ENCODE peak calls at places on chromosomes 3 and 15, in nine cellular contexts. P, B, E, T, M, S, K, D and J are unnamed samples.

GRCh38 chr15:90962021-90962420 is 7.3 kb downstream of the RCCD1 start:
- DNase-seq in B (no peak), P (no peak), K (no peak), E (no peak), M (no peak), S (no peak), D (no peak), T (no peak), J (no peak)

GRCh38 chr3:63891518-63891917 is 20.7 kb downstream of the SCAANT1 start:
- DNase-seq in E (no peak), B (no peak), D (no peak), K (no peak), T (no peak), S (no peak), M (no peak), P (no peak), J (no peak)

GRCh38 chr15:76987896-76988860 is 6.7 kb upstream of the PSTPIP1 start:
- DNase-seq in D (peak), M (no peak), T (no peak), K (peak), E (peak), P (peak), S (peak), B (no peak), J (peak)

GRCh38 chr15:63244399-63244798 is 33.0 kb upstream of the APH1B start:
- DNase-seq in B (no peak), T (peak), E (no peak), P (no peak), M (no peak), K (no peak), D (no peak), S (no peak), J (no peak)

GRCh38 chr3:141191097-141191749 is 40.4 kb upstream of the PXYLP1 start:
- DNase-seq in B (no peak), P (no peak), E (no peak), K (no peak), M (no peak), T (no peak), S (no peak), D (no peak), J (no peak)

GRCh38 chr3:48338635-48339034 is 5.2 kb upstream of the SPINK8 start:
- DNase-seq in K (no peak), P (peak), M (no peak), S (no peak), D (no peak), E (no peak), T (peak), B (no peak), J (no peak)

GRCh38 chr3:194135806-194136518 is at the start of gene HES1:
- DNase-seq in B (peak), S (peak), D (peak), K (peak), P (peak), E (peak), M (peak), T (peak), J (peak)

GRCh38 chr15:28191832-28192231 is 92.7 kb upstream of the OCA2 start:
- DNase-seq in M (peak), E (no peak), P (peak), K (peak), D (no peak), T (peak), S (peak), B (peak), J (no peak)

GRCh38 chr3:74845086-74845485 is 230.6 kb upstream of the CNTN3 start:
- DNase-seq in S (no peak), D (no peak), T (no peak), K (no peak), B (no peak), M (no peak), P (no peak), E (no peak), J (no peak)

GRCh38 chr3:34842706-34843478 is 796.4 kb upstream of the ARPP21 start:
- DNase-seq in T (peak), D (no peak), K (no peak), E (no peak), S (no peak), M (no peak), P (no peak), B (no peak), J (no peak)

GRCh38 chr3:45092132-45093031 is 53.8 kb downstream of the CDCP1 start:
- DNase-seq in E (no peak), M (no peak), D (no peak), P (no peak), T (peak), B (peak), K (no peak), S (no peak), J (no peak)

GRCh38 chr15:99956022-99956775 is 223.0 kb upstream of the LYSMD4 start:
- DNase-seq in D (peak), B (no peak), K (no peak), S (no peak), T (no peak), E (no peak), P (no peak), M (no peak), J (no peak)

GRCh38 chr3:71185733-71186455 is 397.6 kb downstream of the FOXP1 start:
- DNase-seq in B (peak), E (peak), P (no peak), S (no peak), K (no peak), M (no peak), T (peak), D (no peak), J (no peak)

GRCh38 chr3:159852256-159852655 is 136.4 kb upstream of the IL12A start:
- DNase-seq in S (no peak), T (no peak), B (no peak), D (no peak), K (no peak), E (no peak), M (no peak), P (no peak), J (no peak)

GRCh38 chr15:77907824-77908751 is 169.4 kb downstream of the TBC1D2B start:
- DNase-seq in T (peak), D (peak), K (no peak), B (peak), S (no peak), E (peak), P (peak), M (peak), J (peak)

GRCh38 chr3:142129516-142130171 is 19.7 kb downstream of the TFDP2 start:
- DNase-seq in E (no peak), B (no peak), D (no peak), K (no peak), S (no peak), T (no peak), P (no peak), M (no peak), J (no peak)

GRCh38 chr15:90571063-90571541 is 41.4 kb downstream of the CRTC3 start:
- DNase-seq in D (no peak), S (peak), K (peak), T (no peak), M (no peak), B (peak), P (peak), E (peak), J (no peak)

GRCh38 chr3:135807879-135808278 is 157.6 kb upstream of the PPP2R3A start:
- DNase-seq in S (no peak), P (no peak), M (no peak), T (no peak), E (no peak), B (no peak), K (no peak), D (no peak), J (no peak)

GRCh38 chr15:65312400-65312916 is 8.0 kb downstream of the RNU5B-1 start:
- DNase-seq in P (no peak), T (no peak), S (peak), B (no peak), E (no peak), M (no peak), K (no peak), D (no peak), J (no peak)

GRCh38 chr3:109977903-109978302 is 640.6 kb upstream of the DPPA4 start:
- DNase-seq in P (no peak), M (no peak), E (no peak), B (no peak), T (no peak), K (no peak), S (no peak), D (no peak), J (no peak)

GRCh38 chr3:55607844-55608243 is 120.7 kb upstream of the WNT5A start:
- DNase-seq in S (no peak), E (no peak), D (no peak), P (no peak), M (no peak), T (no peak), K (no peak), B (no peak), J (peak)

GRCh38 chr3:169505577-169506155 is 157.8 kb downstream of the MECOM start:
- DNase-seq in T (no peak), M (no peak), K (no peak), P (peak), S (no peak), E (peak), B (no peak), D (no peak), J (no peak)
- TF ChIP-seq CTCF in T (no peak), M (no peak), K (no peak), P (peak), S (no peak), E (peak), B (peak), D (no peak), J (no peak)

GRCh38 chr3:134039161-134039862 is 9.6 kb upstream of the SLCO2A1 start:
- DNase-seq in M (no peak), B (no peak), T (no peak), S (no peak), D (peak), P (peak), K (no peak), E (no peak), J (no peak)
- TF ChIP-seq CTCF in M (no peak), B (peak), T (no peak), S (no peak), D (no peak), P (peak), K (peak), E (no peak), J (peak)

DNA sequence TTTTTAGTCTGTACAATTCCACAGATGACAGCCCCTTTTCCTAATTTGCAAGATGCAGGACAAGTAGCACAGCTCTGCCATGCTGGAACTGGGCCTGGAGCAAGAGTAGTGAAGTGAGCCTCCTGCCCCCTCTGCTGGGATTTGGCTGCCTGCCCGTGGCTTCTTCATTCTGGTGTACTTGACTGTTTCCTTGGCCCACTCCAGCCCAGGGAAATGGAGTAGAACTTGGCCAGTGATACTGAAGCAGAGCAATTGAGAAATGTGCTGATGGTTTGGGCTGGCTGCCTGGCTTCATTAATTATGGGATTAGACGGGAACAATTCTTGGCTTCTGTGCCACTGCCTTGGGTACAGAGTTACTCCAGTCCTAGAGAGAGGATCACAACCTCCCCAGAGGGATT is 2.8 kb downstream of the GPD1L start:
- DNase-seq in S (peak), E (no peak), T (peak), K (peak), D (peak), B (peak), M (peak), P (no peak), J (no peak)
- TF ChIP-seq CTCF in S (no peak), E (peak), T (no peak), K (no peak), D (no peak), B (no peak), M (no peak), P (no peak), J (no peak)

DNA sequence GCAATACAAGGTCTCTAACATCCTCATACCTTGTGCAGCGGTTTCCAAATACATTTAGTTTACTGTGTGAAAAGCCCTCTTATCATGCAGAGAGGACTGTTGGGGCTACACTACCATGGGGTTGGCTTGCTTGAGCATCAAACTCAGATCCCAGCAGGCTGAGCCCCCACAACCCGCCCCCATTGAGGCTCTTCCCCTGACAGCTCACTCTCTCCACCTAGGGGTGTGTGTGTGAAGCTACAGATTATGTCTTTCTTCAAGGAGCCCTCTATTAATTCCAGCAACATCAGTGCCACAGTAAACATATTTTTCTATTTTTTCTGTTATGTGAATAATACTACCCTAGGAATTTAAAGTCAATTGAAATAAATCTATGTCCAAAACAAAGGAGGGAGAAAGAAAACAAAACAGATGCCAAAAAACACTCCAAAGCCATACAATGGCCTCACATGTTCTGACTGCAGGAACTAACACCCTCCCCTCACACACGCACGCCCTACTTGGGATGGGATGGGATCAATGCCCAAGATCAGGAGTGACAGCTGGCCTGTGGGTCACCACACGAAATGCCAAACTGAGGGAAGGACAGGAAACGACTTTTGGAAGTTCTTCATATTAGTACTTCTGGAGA is 14.7 kb downstream of the TM4SF4 start:
- DNase-seq in E (peak), K (no peak), T (no peak), B (no peak), M (no peak), S (no peak), P (peak), D (no peak), J (no peak)
- TF ChIP-seq CTCF in E (peak), K (peak), T (peak), B (peak), M (peak), S (peak), P (peak), D (no peak), J (peak)

GRCh38 chr3:10925436-10926260 is 66.9 kb upstream of the SLC6A1 start:
- DNase-seq in P (no peak), E (no peak), M (no peak), T (no peak), S (no peak), D (peak), B (no peak), K (no peak), J (no peak)
- TF ChIP-seq CTCF in P (no peak), E (no peak), M (no peak), T (no peak), S (no peak), D (no peak), B (no peak), K (no peak), J (no peak)

GRCh38 chr15:39887832-39888231 is 32.2 kb downstream of the GPR176 start:
- DNase-seq in D (no peak), M (peak), T (no peak), E (peak), K (no peak), B (peak), S (peak), P (peak), J (no peak)
- TF ChIP-seq CTCF in D (no peak), M (no peak), T (no peak), E (peak), K (peak), B (peak), S (no peak), P (peak), J (peak)

DNA sequence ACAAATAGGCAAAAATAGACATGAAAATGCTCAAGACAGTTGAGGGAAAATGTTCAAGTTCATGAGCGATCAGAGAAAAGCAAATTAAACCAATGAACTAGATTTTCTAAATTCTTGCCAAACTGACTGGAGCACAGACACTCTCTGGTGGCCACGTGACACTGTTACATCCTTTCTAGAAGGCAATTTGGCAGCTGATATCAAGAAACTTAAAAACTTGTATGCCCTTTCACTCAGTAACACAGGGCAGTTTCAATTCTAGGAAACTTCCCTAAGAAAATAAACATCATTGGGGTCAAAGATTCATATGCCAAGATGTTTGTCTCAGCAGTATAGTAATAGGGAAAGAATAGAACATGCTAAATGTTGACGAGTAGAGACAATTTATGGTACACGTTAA is 52.2 kb downstream of the ABHD5 start:
- DNase-seq in T (no peak), E (no peak), P (no peak), K (no peak), S (no peak), D (no peak), M (no peak), B (peak), J (no peak)
- TF ChIP-seq CTCF in T (peak), E (peak), P (no peak), K (no peak), S (no peak), D (no peak), M (no peak), B (peak), J (no peak)

GRCh38 chr3:4940985-4941384 is 38.3 kb upstream of the BHLHE40 start:
- DNase-seq in P (no peak), M (no peak), T (no peak), B (no peak), K (no peak), E (no peak), S (no peak), D (no peak), J (no peak)

GRCh38 chr3:4939276-4939675 is 40.0 kb upstream of the BHLHE40 start:
- DNase-seq in E (no peak), M (no peak), T (peak), P (no peak), D (no peak), K (no peak), S (no peak), B (no peak), J (no peak)

GRCh38 chr3:4947028-4947427 is 32.2 kb upstream of the BHLHE40 start:
- DNase-seq in S (no peak), D (no peak), K (no peak), P (no peak), E (no peak), T (no peak), M (no peak), B (no peak), J (no peak)

GRCh38 chr3:4945318-4945717 is 33.9 kb upstream of the BHLHE40 start:
- DNase-seq in D (no peak), M (no peak), B (no peak), T (no peak), P (no peak), K (no peak), S (no peak), E (no peak), J (no peak)

DNA sequence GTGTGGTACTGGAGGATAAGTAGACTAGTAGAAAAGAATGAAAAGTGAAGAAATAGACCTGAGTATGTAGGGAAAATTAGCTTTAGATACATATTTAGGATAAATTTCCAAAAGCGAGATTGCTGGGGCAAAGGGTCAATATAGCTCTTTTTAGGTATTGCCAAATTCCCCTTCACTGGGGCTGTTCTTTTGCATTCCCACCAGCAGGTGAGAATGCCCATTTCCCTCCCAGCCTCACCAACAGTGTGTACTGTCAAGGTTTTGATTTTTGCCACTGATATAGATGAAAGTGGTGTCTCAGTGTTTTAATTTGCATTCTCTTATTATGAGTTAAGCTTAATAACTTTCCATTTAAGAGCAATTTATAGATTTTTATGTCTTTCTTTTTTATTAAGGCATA is 35.7 kb upstream of the BHLHE40 start:
- DNase-seq in E (no peak), B (no peak), M (no peak), P (no peak), K (no peak), D (no peak), S (no peak), T (no peak), J (no peak)
- TF ChIP-seq CTCF in E (peak), B (peak), M (no peak), P (no peak), K (no peak), D (no peak), S (no peak), T (peak), J (no peak)

GRCh38 chr15:40850576-40851112 is 6.8 kb downstream of the SPINT1 start:
- DNase-seq in S (no peak), M (no peak), P (no peak), D (no peak), K (no peak), E (no peak), T (no peak), B (no peak), J (no peak)
- TF ChIP-seq CTCF in S (no peak), M (no peak), P (no peak), D (no peak), K (no peak), E (no peak), T (no peak), B (no peak), J (no peak)